ENCODE peak calls at places on chromosomes 6 and 20, in seven cellular contexts. One of them, this sample, is unnamed.

GRCh38 chr20:57638895-57639236 is 18.6 kb upstream of the ZBP1 start:
- DNase-seq in upper lobe of right lung: no peak
- DNase-seq in epithelial cell of esophagus: no peak
- DNase-seq in neuronal stem cell: no peak
- DNase-seq in activated effector memory CD4-positive, alpha-beta T cell treated with anti-CD3 and anti-CD28 coated beads, Interleukin-2, amount 50 U/mL, for 16 hours: no peak
- DNase-seq in brain microvascular endothelial cell: no peak
- DNase-seq in iPS DF 19.7: no peak
- DNase-seq in this sample: no peak

GRCh38 chr6:13186861-13187260 is 141.5 kb downstream of the TBC1D7 start:
- DNase-seq in upper lobe of right lung: no peak
- DNase-seq in epithelial cell of esophagus: no peak
- DNase-seq in neuronal stem cell: no peak
- DNase-seq in activated effector memory CD4-positive, alpha-beta T cell treated with anti-CD3 and anti-CD28 coated beads, Interleukin-2, amount 50 U/mL, for 16 hours: no peak
- DNase-seq in brain microvascular endothelial cell: no peak
- DNase-seq in iPS DF 19.7: no peak
- DNase-seq in this sample: no peak

GRCh38 chr20:31666258-31667042 is 28.7 kb downstream of the COX4I2 start:
- DNase-seq in upper lobe of right lung: peak
- DNase-seq in epithelial cell of esophagus: no peak
- DNase-seq in neuronal stem cell: no peak
- DNase-seq in activated effector memory CD4-positive, alpha-beta T cell treated with anti-CD3 and anti-CD28 coated beads, Interleukin-2, amount 50 U/mL, for 16 hours: no peak
- DNase-seq in brain microvascular endothelial cell: no peak
- DNase-seq in iPS DF 19.7: no peak
- DNase-seq in this sample: no peak

GRCh38 chr6:145155411-145155810 is 579.9 kb downstream of the EPM2A start:
- DNase-seq in upper lobe of right lung: no peak
- DNase-seq in epithelial cell of esophagus: peak
- DNase-seq in neuronal stem cell: no peak
- DNase-seq in activated effector memory CD4-positive, alpha-beta T cell treated with anti-CD3 and anti-CD28 coated beads, Interleukin-2, amount 50 U/mL, for 16 hours: no peak
- DNase-seq in brain microvascular endothelial cell: no peak
- DNase-seq in iPS DF 19.7: no peak
- DNase-seq in this sample: no peak

GRCh38 chr20:36097331-36097730 is 57.2 kb upstream of the EPB41L1 start:
- DNase-seq in upper lobe of right lung: no peak
- DNase-seq in epithelial cell of esophagus: no peak
- DNase-seq in neuronal stem cell: no peak
- DNase-seq in activated effector memory CD4-positive, alpha-beta T cell treated with anti-CD3 and anti-CD28 coated beads, Interleukin-2, amount 50 U/mL, for 16 hours: no peak
- DNase-seq in brain microvascular endothelial cell: peak
- DNase-seq in iPS DF 19.7: no peak
- DNase-seq in this sample: no peak

GRCh38 chr20:6769953-6770831 is 2.7 kb downstream of the BMP2 start:
- DNase-seq in upper lobe of right lung: peak
- DNase-seq in epithelial cell of esophagus: peak
- DNase-seq in neuronal stem cell: peak
- DNase-seq in activated effector memory CD4-positive, alpha-beta T cell treated with anti-CD3 and anti-CD28 coated beads, Interleukin-2, amount 50 U/mL, for 16 hours: no peak
- DNase-seq in brain microvascular endothelial cell: peak
- DNase-seq in iPS DF 19.7: no peak
- DNase-seq in this sample: peak

GRCh38 chr6:34346175-34347119 is 46.0 kb downstream of the NUDT3 start:
- DNase-seq in upper lobe of right lung: no peak
- DNase-seq in epithelial cell of esophagus: no peak
- DNase-seq in neuronal stem cell: no peak
- DNase-seq in activated effector memory CD4-positive, alpha-beta T cell treated with anti-CD3 and anti-CD28 coated beads, Interleukin-2, amount 50 U/mL, for 16 hours: no peak
- DNase-seq in brain microvascular endothelial cell: no peak
- DNase-seq in iPS DF 19.7: no peak
- DNase-seq in this sample: no peak

GRCh38 chr6:32416031-32416430 is 9.1 kb upstream of the BTNL2 start:
- DNase-seq in upper lobe of right lung: no peak
- DNase-seq in epithelial cell of esophagus: no peak
- DNase-seq in neuronal stem cell: no peak
- DNase-seq in activated effector memory CD4-positive, alpha-beta T cell treated with anti-CD3 and anti-CD28 coated beads, Interleukin-2, amount 50 U/mL, for 16 hours: no peak
- DNase-seq in brain microvascular endothelial cell: no peak
- DNase-seq in iPS DF 19.7: no peak
- DNase-seq in this sample: no peak

GRCh38 chr6:122673345-122673961 is 63.2 kb downstream of the PKIB start:
- DNase-seq in upper lobe of right lung: no peak
- DNase-seq in epithelial cell of esophagus: peak
- DNase-seq in neuronal stem cell: no peak
- DNase-seq in activated effector memory CD4-positive, alpha-beta T cell treated with anti-CD3 and anti-CD28 coated beads, Interleukin-2, amount 50 U/mL, for 16 hours: no peak
- DNase-seq in brain microvascular endothelial cell: no peak
- DNase-seq in iPS DF 19.7: no peak
- DNase-seq in this sample: no peak

GRCh38 chr6:3324262-3324942 is 65.7 kb downstream of the PSMG4 start:
- DNase-seq in upper lobe of right lung: no peak
- DNase-seq in epithelial cell of esophagus: peak
- DNase-seq in neuronal stem cell: no peak
- DNase-seq in activated effector memory CD4-positive, alpha-beta T cell treated with anti-CD3 and anti-CD28 coated beads, Interleukin-2, amount 50 U/mL, for 16 hours: peak
- DNase-seq in brain microvascular endothelial cell: peak
- DNase-seq in iPS DF 19.7: no peak
- DNase-seq in this sample: no peak

GRCh38 chr6:132399376-132400074 is 1.8 kb downstream of the MOXD1 start:
- DNase-seq in upper lobe of right lung: no peak
- DNase-seq in epithelial cell of esophagus: peak
- DNase-seq in neuronal stem cell: no peak
- DNase-seq in activated effector memory CD4-positive, alpha-beta T cell treated with anti-CD3 and anti-CD28 coated beads, Interleukin-2, amount 50 U/mL, for 16 hours: no peak
- DNase-seq in brain microvascular endothelial cell: peak
- DNase-seq in iPS DF 19.7: no peak
- DNase-seq in this sample: no peak

GRCh38 chr20:51570755-51571469 is 28.4 kb upstream of the NFATC2 start:
- DNase-seq in upper lobe of right lung: no peak
- DNase-seq in epithelial cell of esophagus: no peak
- DNase-seq in neuronal stem cell: no peak
- DNase-seq in activated effector memory CD4-positive, alpha-beta T cell treated with anti-CD3 and anti-CD28 coated beads, Interleukin-2, amount 50 U/mL, for 16 hours: no peak
- DNase-seq in brain microvascular endothelial cell: no peak
- DNase-seq in iPS DF 19.7: no peak
- DNase-seq in this sample: no peak

GRCh38 chr6:96626749-96627353 is 63.9 kb downstream of the FHL5 start:
- DNase-seq in upper lobe of right lung: no peak
- DNase-seq in epithelial cell of esophagus: peak
- DNase-seq in neuronal stem cell: no peak
- DNase-seq in activated effector memory CD4-positive, alpha-beta T cell treated with anti-CD3 and anti-CD28 coated beads, Interleukin-2, amount 50 U/mL, for 16 hours: no peak
- DNase-seq in brain microvascular endothelial cell: no peak
- DNase-seq in iPS DF 19.7: no peak
- DNase-seq in this sample: no peak

GRCh38 chr20:36726168-36726567 is 19.7 kb downstream of the NDRG3 start:
- DNase-seq in upper lobe of right lung: no peak
- DNase-seq in epithelial cell of esophagus: peak
- DNase-seq in neuronal stem cell: no peak
- DNase-seq in activated effector memory CD4-positive, alpha-beta T cell treated with anti-CD3 and anti-CD28 coated beads, Interleukin-2, amount 50 U/mL, for 16 hours: no peak
- DNase-seq in brain microvascular endothelial cell: no peak
- DNase-seq in iPS DF 19.7: no peak
- DNase-seq in this sample: no peak

GRCh38 chr6:13302291-13302690 is 26.0 kb downstream of the TBC1D7 start:
- DNase-seq in upper lobe of right lung: no peak
- DNase-seq in epithelial cell of esophagus: no peak
- DNase-seq in neuronal stem cell: no peak
- DNase-seq in activated effector memory CD4-positive, alpha-beta T cell treated with anti-CD3 and anti-CD28 coated beads, Interleukin-2, amount 50 U/mL, for 16 hours: no peak
- DNase-seq in brain microvascular endothelial cell: no peak
- DNase-seq in iPS DF 19.7: no peak
- DNase-seq in this sample: no peak

GRCh38 chr20:32018269-32019155 is 8.3 kb downstream of the CCM2L start:
- DNase-seq in upper lobe of right lung: peak
- DNase-seq in epithelial cell of esophagus: peak
- DNase-seq in neuronal stem cell: peak
- DNase-seq in activated effector memory CD4-positive, alpha-beta T cell treated with anti-CD3 and anti-CD28 coated beads, Interleukin-2, amount 50 U/mL, for 16 hours: peak
- DNase-seq in brain microvascular endothelial cell: no peak
- DNase-seq in iPS DF 19.7: no peak
- DNase-seq in this sample: peak

GRCh38 chr6:6893701-6894100 is 214.1 kb upstream of the RREB1 start:
- DNase-seq in upper lobe of right lung: no peak
- DNase-seq in epithelial cell of esophagus: peak
- DNase-seq in neuronal stem cell: no peak
- DNase-seq in activated effector memory CD4-positive, alpha-beta T cell treated with anti-CD3 and anti-CD28 coated beads, Interleukin-2, amount 50 U/mL, for 16 hours: no peak
- DNase-seq in brain microvascular endothelial cell: no peak
- DNase-seq in iPS DF 19.7: no peak
- DNase-seq in this sample: no peak

GRCh38 chr6:46626228-46626909 is 26.2 kb downstream of the CYP39A1 start:
- DNase-seq in upper lobe of right lung: no peak
- DNase-seq in epithelial cell of esophagus: peak
- DNase-seq in neuronal stem cell: peak
- DNase-seq in activated effector memory CD4-positive, alpha-beta T cell treated with anti-CD3 and anti-CD28 coated beads, Interleukin-2, amount 50 U/mL, for 16 hours: no peak
- DNase-seq in brain microvascular endothelial cell: peak
- DNase-seq in iPS DF 19.7: no peak
- DNase-seq in this sample: no peak

GRCh38 chr6:89997456-89998445 is 103.5 kb downstream of the GJA10 start:
- DNase-seq in upper lobe of right lung: no peak
- DNase-seq in epithelial cell of esophagus: no peak
- DNase-seq in neuronal stem cell: no peak
- DNase-seq in activated effector memory CD4-positive, alpha-beta T cell treated with anti-CD3 and anti-CD28 coated beads, Interleukin-2, amount 50 U/mL, for 16 hours: no peak
- DNase-seq in brain microvascular endothelial cell: no peak
- DNase-seq in iPS DF 19.7: no peak
- DNase-seq in this sample: no peak

GRCh38 chr6:149064026-149065017 is 253.2 kb upstream of the TAB2 start:
- DNase-seq in upper lobe of right lung: no peak
- DNase-seq in epithelial cell of esophagus: no peak
- DNase-seq in neuronal stem cell: no peak
- DNase-seq in activated effector memory CD4-positive, alpha-beta T cell treated with anti-CD3 and anti-CD28 coated beads, Interleukin-2, amount 50 U/mL, for 16 hours: no peak
- DNase-seq in brain microvascular endothelial cell: no peak
- DNase-seq in iPS DF 19.7: no peak
- DNase-seq in this sample: no peak

GRCh38 chr6:110597754-110598153 is 121.3 kb upstream of the SLC22A16 start:
- DNase-seq in upper lobe of right lung: no peak
- DNase-seq in epithelial cell of esophagus: no peak
- DNase-seq in neuronal stem cell: no peak
- DNase-seq in activated effector memory CD4-positive, alpha-beta T cell treated with anti-CD3 and anti-CD28 coated beads, Interleukin-2, amount 50 U/mL, for 16 hours: no peak
- DNase-seq in brain microvascular endothelial cell: no peak
- DNase-seq in iPS DF 19.7: no peak
- DNase-seq in this sample: no peak

GRCh38 chr20:3800878-3801260 is 4.8 kb downstream of the CDC25B start:
- DNase-seq in upper lobe of right lung: no peak
- DNase-seq in epithelial cell of esophagus: no peak
- DNase-seq in neuronal stem cell: no peak
- DNase-seq in activated effector memory CD4-positive, alpha-beta T cell treated with anti-CD3 and anti-CD28 coated beads, Interleukin-2, amount 50 U/mL, for 16 hours: no peak
- DNase-seq in brain microvascular endothelial cell: no peak
- DNase-seq in iPS DF 19.7: no peak
- DNase-seq in this sample: peak

GRCh38 chr20:47380481-47380880 is 24.0 kb upstream of the ZMYND8 start:
- DNase-seq in upper lobe of right lung: no peak
- DNase-seq in epithelial cell of esophagus: no peak
- DNase-seq in neuronal stem cell: no peak
- DNase-seq in activated effector memory CD4-positive, alpha-beta T cell treated with anti-CD3 and anti-CD28 coated beads, Interleukin-2, amount 50 U/mL, for 16 hours: no peak
- DNase-seq in brain microvascular endothelial cell: no peak
- DNase-seq in iPS DF 19.7: no peak
- DNase-seq in this sample: no peak

GRCh38 chr6:89042664-89043063 is 37.9 kb upstream of the PNRC1 start:
- DNase-seq in upper lobe of right lung: no peak
- DNase-seq in epithelial cell of esophagus: no peak
- DNase-seq in neuronal stem cell: no peak
- DNase-seq in activated effector memory CD4-positive, alpha-beta T cell treated with anti-CD3 and anti-CD28 coated beads, Interleukin-2, amount 50 U/mL, for 16 hours: no peak
- DNase-seq in brain microvascular endothelial cell: no peak
- DNase-seq in iPS DF 19.7: no peak
- DNase-seq in this sample: no peak